ENCODE peak calls at places on chromosomes 7 and 10, in seven cellular contexts. One of them, this sample, is unnamed.

GRCh38 chr7:65798111-65799075 is 74.5 kb upstream of the VKORC1L1 start:
- DNase-seq in H9: no peak
- DNase-seq in IMR-90: peak; percentile 85
- DNase-seq in mesendoderm: peak; percentile 11
- DNase-seq in trophoblast cell: no peak
- DNase-seq in mesenchymal stem cell: peak; percentile 85
- DNase-seq in H1: no peak
- DNase-seq in this sample: no peak

GRCh38 chr10:97771055-97771811 is 566 bp downstream of the SFRP5 start:
- DNase-seq in H9: peak; percentile 67
- DNase-seq in IMR-90: peak; percentile 15
- DNase-seq in mesendoderm: peak; percentile 72
- DNase-seq in trophoblast cell: no peak
- DNase-seq in mesenchymal stem cell: peak; percentile 30
- DNase-seq in H1: peak; percentile 74
- DNase-seq in this sample: no peak

GRCh38 chr7:80131675-80132435 is 2.8 kb upstream of the GNAI1 start:
- DNase-seq in H9: no peak
- DNase-seq in IMR-90: no peak
- DNase-seq in mesendoderm: no peak
- DNase-seq in trophoblast cell: no peak
- DNase-seq in mesenchymal stem cell: no peak
- DNase-seq in H1: no peak
- DNase-seq in this sample: no peak

GRCh38 chr10:22475857-22476600 is 130.7 kb downstream of the SPAG6 start:
- DNase-seq in H9: peak; percentile 53
- DNase-seq in IMR-90: no peak
- DNase-seq in mesendoderm: peak; percentile 44
- DNase-seq in trophoblast cell: no peak
- DNase-seq in mesenchymal stem cell: peak; percentile 23
- DNase-seq in H1: peak; percentile 78
- DNase-seq in this sample: peak; percentile 48

GRCh38 chr10:123583639-123584418 is 82.3 kb upstream of the GPR26 start:
- DNase-seq in H9: peak; percentile 88
- DNase-seq in IMR-90: peak; percentile 21
- DNase-seq in mesendoderm: peak; percentile 89
- DNase-seq in trophoblast cell: peak; percentile 66
- DNase-seq in mesenchymal stem cell: peak; percentile 24
- DNase-seq in H1: peak; percentile 94
- DNase-seq in this sample: peak; percentile 65

GRCh38 chr7:43647314-43647691 is 64.4 kb downstream of the STK17A start:
- DNase-seq in H9: peak; percentile 81
- DNase-seq in IMR-90: peak; percentile 89
- DNase-seq in mesendoderm: peak; percentile 95
- DNase-seq in trophoblast cell: no peak
- DNase-seq in mesenchymal stem cell: peak; percentile 79
- DNase-seq in H1: no peak
- DNase-seq in this sample: peak; percentile 24

GRCh38 chr10:74900297-74900696 is 73.9 kb downstream of the KAT6B start:
- DNase-seq in H9: no peak
- DNase-seq in IMR-90: no peak
- DNase-seq in mesendoderm: no peak
- DNase-seq in trophoblast cell: no peak
- DNase-seq in mesenchymal stem cell: no peak
- DNase-seq in H1: no peak
- DNase-seq in this sample: no peak

GRCh38 chr7:155995183-155995612 is 182.9 kb upstream of the SHH start:
- DNase-seq in H9: peak; percentile 8
- DNase-seq in IMR-90: no peak
- DNase-seq in mesendoderm: no peak
- DNase-seq in trophoblast cell: no peak
- DNase-seq in mesenchymal stem cell: no peak
- DNase-seq in H1: no peak
- DNase-seq in this sample: no peak

GRCh38 chr10:71548494-71548846 is 151.8 kb downstream of the CDH23 start:
- DNase-seq in H9: no peak
- DNase-seq in IMR-90: peak; percentile 0
- DNase-seq in mesendoderm: peak; percentile 56
- DNase-seq in trophoblast cell: no peak
- DNase-seq in mesenchymal stem cell: peak; percentile 20
- DNase-seq in H1: peak; percentile 75
- DNase-seq in this sample: no peak

GRCh38 chr7:90613088-90613498 is 17.0 kb downstream of the CDK14 start:
- DNase-seq in H9: no peak
- DNase-seq in IMR-90: peak; percentile 43
- DNase-seq in mesendoderm: no peak
- DNase-seq in trophoblast cell: no peak
- DNase-seq in mesenchymal stem cell: peak; percentile 77
- DNase-seq in H1: no peak
- DNase-seq in this sample: no peak

GRCh38 chr7:48140001-48140681 is 31.1 kb upstream of the ABCA13 start:
- DNase-seq in H9: no peak
- DNase-seq in IMR-90: no peak
- DNase-seq in mesendoderm: no peak
- DNase-seq in trophoblast cell: peak; percentile 28
- DNase-seq in mesenchymal stem cell: peak; percentile 28
- DNase-seq in H1: no peak
- DNase-seq in this sample: no peak

GRCh38 chr7:157819517-157819807 is 482.7 kb downstream of the DNAJB6 start:
- DNase-seq in H9: no peak
- DNase-seq in IMR-90: no peak
- DNase-seq in mesendoderm: no peak
- DNase-seq in trophoblast cell: no peak
- DNase-seq in mesenchymal stem cell: no peak
- DNase-seq in H1: no peak
- DNase-seq in this sample: no peak

GRCh38 chr10:5723692-5724091 is 39.1 kb downstream of the TASOR2 start:
- DNase-seq in H9: no peak
- DNase-seq in IMR-90: no peak
- DNase-seq in mesendoderm: no peak
- DNase-seq in trophoblast cell: no peak
- DNase-seq in mesenchymal stem cell: no peak
- DNase-seq in H1: no peak
- DNase-seq in this sample: no peak

GRCh38 chr7:105013818-105014724 is at the start of gene KMT2E:
- DNase-seq in H9: peak; percentile 88
- DNase-seq in IMR-90: peak; percentile 77
- DNase-seq in mesendoderm: peak; percentile 92
- DNase-seq in trophoblast cell: peak; percentile 75
- DNase-seq in mesenchymal stem cell: peak; percentile 86
- DNase-seq in H1: peak; percentile 93
- DNase-seq in this sample: peak; percentile 86

GRCh38 chr10:71845410-71846406 is 5.3 kb downstream of the PSAP start:
- DNase-seq in H9: no peak
- DNase-seq in IMR-90: peak; percentile 49
- DNase-seq in mesendoderm: no peak
- DNase-seq in trophoblast cell: no peak
- DNase-seq in mesenchymal stem cell: no peak
- DNase-seq in H1: no peak
- DNase-seq in this sample: no peak

GRCh38 chr7:80902716-80903308 is 16.0 kb downstream of the SEMA3C start:
- DNase-seq in H9: no peak
- DNase-seq in IMR-90: no peak
- DNase-seq in mesendoderm: no peak
- DNase-seq in trophoblast cell: no peak
- DNase-seq in mesenchymal stem cell: no peak
- DNase-seq in H1: no peak
- DNase-seq in this sample: no peak

GRCh38 chr7:24733414-24734060 is 23.7 kb downstream of the GSDME start:
- DNase-seq in H9: no peak
- DNase-seq in IMR-90: no peak
- DNase-seq in mesendoderm: no peak
- DNase-seq in trophoblast cell: peak; percentile 80
- DNase-seq in mesenchymal stem cell: no peak
- DNase-seq in H1: no peak
- DNase-seq in this sample: no peak

GRCh38 chr7:22295402-22296264 is 61.3 kb downstream of the RAPGEF5 start:
- DNase-seq in H9: no peak
- DNase-seq in IMR-90: no peak
- DNase-seq in mesendoderm: peak; percentile 52
- DNase-seq in trophoblast cell: no peak
- DNase-seq in mesenchymal stem cell: no peak
- DNase-seq in H1: no peak
- DNase-seq in this sample: no peak

GRCh38 chr7:108459922-108460551 is 3.8 kb upstream of the NRCAM start:
- DNase-seq in H9: no peak
- DNase-seq in IMR-90: no peak
- DNase-seq in mesendoderm: peak; percentile 51
- DNase-seq in trophoblast cell: no peak
- DNase-seq in mesenchymal stem cell: peak; percentile 21
- DNase-seq in H1: no peak
- DNase-seq in this sample: no peak

GRCh38 chr10:111243126-111243525 is 166.3 kb downstream of the ADRA2A start:
- DNase-seq in H9: no peak
- DNase-seq in IMR-90: no peak
- DNase-seq in mesendoderm: no peak
- DNase-seq in trophoblast cell: no peak
- DNase-seq in mesenchymal stem cell: no peak
- DNase-seq in H1: no peak
- DNase-seq in this sample: no peak

GRCh38 chr10:72027498-72027897 is 60.9 kb downstream of the SPOCK2 start:
- DNase-seq in H9: no peak
- DNase-seq in IMR-90: peak; percentile 64
- DNase-seq in mesendoderm: no peak
- DNase-seq in trophoblast cell: peak; percentile 74
- DNase-seq in mesenchymal stem cell: peak; percentile 20
- DNase-seq in H1: no peak
- DNase-seq in this sample: no peak

GRCh38 chr10:29555746-29556481 is 78.9 kb downstream of the SVIL start:
- DNase-seq in H9: no peak
- DNase-seq in IMR-90: peak; percentile 85
- DNase-seq in mesendoderm: peak; percentile 33
- DNase-seq in trophoblast cell: peak; percentile 22
- DNase-seq in mesenchymal stem cell: peak; percentile 78
- DNase-seq in H1: no peak
- DNase-seq in this sample: no peak

GRCh38 chr7:124318716-124319115 is 285.8 kb upstream of the TMEM229A start:
- DNase-seq in H9: no peak
- DNase-seq in IMR-90: peak; percentile 29
- DNase-seq in mesendoderm: no peak
- DNase-seq in trophoblast cell: no peak
- DNase-seq in mesenchymal stem cell: no peak
- DNase-seq in H1: no peak
- DNase-seq in this sample: no peak

GRCh38 chr10:19333631-19334030 is 285.0 kb downstream of the MALRD1 start:
- DNase-seq in H9: no peak
- DNase-seq in IMR-90: no peak
- DNase-seq in mesendoderm: no peak
- DNase-seq in trophoblast cell: no peak
- DNase-seq in mesenchymal stem cell: no peak
- DNase-seq in H1: no peak
- DNase-seq in this sample: no peak

GRCh38 chr10:132131581-132132250 is 55.0 kb upstream of the DPYSL4 start:
- DNase-seq in H9: no peak
- DNase-seq in IMR-90: no peak
- DNase-seq in mesendoderm: no peak
- DNase-seq in trophoblast cell: no peak
- DNase-seq in mesenchymal stem cell: no peak
- DNase-seq in H1: no peak
- DNase-seq in this sample: no peak

GRCh38 chr7:94182721-94183120 is 178.6 kb upstream of the BET1 start:
- DNase-seq in H9: no peak
- DNase-seq in IMR-90: no peak
- DNase-seq in mesendoderm: no peak
- DNase-seq in trophoblast cell: peak; percentile 10
- DNase-seq in mesenchymal stem cell: peak; percentile 58
- DNase-seq in H1: no peak
- DNase-seq in this sample: no peak

GRCh38 chr10:11742009-11742778 is at the start of gene ECHDC3:
- DNase-seq in H9: peak; percentile 68
- DNase-seq in IMR-90: no peak
- DNase-seq in mesendoderm: peak; percentile 72
- DNase-seq in trophoblast cell: peak; percentile 23
- DNase-seq in mesenchymal stem cell: peak; percentile 7
- DNase-seq in H1: peak; percentile 84
- DNase-seq in this sample: peak; percentile 26

GRCh38 chr10:62075912-62076311 is 174.4 kb downstream of the ARID5B start:
- DNase-seq in H9: no peak
- DNase-seq in IMR-90: no peak
- DNase-seq in mesendoderm: no peak
- DNase-seq in trophoblast cell: no peak
- DNase-seq in mesenchymal stem cell: no peak
- DNase-seq in H1: no peak
- DNase-seq in this sample: no peak

GRCh38 chr10:61642692-61643091 is 20.0 kb upstream of the CABCOCO1 start:
- DNase-seq in H9: no peak
- DNase-seq in IMR-90: peak; percentile 82
- DNase-seq in mesendoderm: no peak
- DNase-seq in trophoblast cell: no peak
- DNase-seq in mesenchymal stem cell: no peak
- DNase-seq in H1: no peak
- DNase-seq in this sample: no peak

GRCh38 chr10:65024886-65025285 is 1503.7 kb downstream of the REEP3 start:
- DNase-seq in H9: no peak
- DNase-seq in IMR-90: no peak
- DNase-seq in mesendoderm: no peak
- DNase-seq in trophoblast cell: no peak
- DNase-seq in mesenchymal stem cell: no peak
- DNase-seq in H1: no peak
- DNase-seq in this sample: no peak
- H3K4ac ChIP-seq in H9: no peak overlapping the region
- H3K4ac ChIP-seq in IMR-90: no peak overlapping the region
- H3K4ac ChIP-seq in mesendoderm: no peak overlapping the region
- H3K4ac ChIP-seq in trophoblast cell: no peak overlapping the region
- H3K4ac ChIP-seq in mesenchymal stem cell: no peak overlapping the region
- H3K4ac ChIP-seq in H1: no peak overlapping the region
- H3K4ac ChIP-seq in this sample: no peak overlapping the region

GRCh38 chr7:139091677-139091996 is 17.9 kb downstream of the ZC3HAV1 start:
- DNase-seq in H9: no peak
- DNase-seq in IMR-90: no peak
- DNase-seq in mesendoderm: peak; percentile 37
- DNase-seq in trophoblast cell: no peak
- DNase-seq in mesenchymal stem cell: no peak
- DNase-seq in H1: no peak
- DNase-seq in this sample: no peak
- H3K4ac ChIP-seq in H9: no peak overlapping the region
- H3K4ac ChIP-seq in IMR-90: no peak overlapping the region
- H3K4ac ChIP-seq in mesendoderm: peak overlapping the region; percentile 98
- H3K4ac ChIP-seq in trophoblast cell: no peak overlapping the region
- H3K4ac ChIP-seq in mesenchymal stem cell: no peak overlapping the region
- H3K4ac ChIP-seq in H1: no peak overlapping the region
- H3K4ac ChIP-seq in this sample: no peak overlapping the region

GRCh38 chr10:48697821-48698764 is 13.4 kb downstream of the WDFY4 start:
- DNase-seq in H9: no peak
- DNase-seq in IMR-90: no peak
- DNase-seq in mesendoderm: no peak
- DNase-seq in trophoblast cell: no peak
- DNase-seq in mesenchymal stem cell: no peak
- DNase-seq in H1: peak; percentile 28
- DNase-seq in this sample: no peak
- H3K4ac ChIP-seq in H9: no peak overlapping the region
- H3K4ac ChIP-seq in IMR-90: no peak overlapping the region
- H3K4ac ChIP-seq in mesendoderm: no peak overlapping the region
- H3K4ac ChIP-seq in trophoblast cell: no peak overlapping the region
- H3K4ac ChIP-seq in mesenchymal stem cell: no peak overlapping the region
- H3K4ac ChIP-seq in H1: no peak overlapping the region
- H3K4ac ChIP-seq in this sample: no peak overlapping the region

DNA sequence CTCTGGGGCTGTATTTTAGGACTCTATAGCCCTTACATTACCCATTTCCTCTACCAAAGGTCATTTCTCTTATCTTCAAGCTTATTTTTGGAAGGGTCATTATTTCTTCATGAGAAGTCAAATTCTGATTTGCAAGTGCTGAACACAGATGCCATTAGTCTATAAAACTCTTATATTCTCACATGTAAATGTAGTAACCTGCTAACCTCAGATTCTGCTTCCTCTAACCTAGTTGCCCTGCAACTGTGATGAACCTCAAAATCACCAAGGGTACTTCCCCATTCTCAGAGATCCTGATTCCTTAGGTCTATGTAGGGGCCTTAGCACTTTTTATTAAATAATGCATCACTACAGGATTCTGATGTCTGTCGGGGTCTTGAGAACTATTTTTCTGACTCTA is 6.3 kb downstream of the FAS start:
- DNase-seq in H9: no peak
- DNase-seq in IMR-90: no peak
- DNase-seq in mesendoderm: no peak
- DNase-seq in trophoblast cell: no peak
- DNase-seq in mesenchymal stem cell: no peak
- DNase-seq in H1: no peak
- DNase-seq in this sample: no peak
- H3K4ac ChIP-seq in H9: no peak overlapping the region
- H3K4ac ChIP-seq in IMR-90: no peak overlapping the region
- H3K4ac ChIP-seq in mesendoderm: no peak overlapping the region
- H3K4ac ChIP-seq in trophoblast cell: no peak overlapping the region
- H3K4ac ChIP-seq in mesenchymal stem cell: no peak overlapping the region
- H3K4ac ChIP-seq in H1: no peak overlapping the region
- H3K4ac ChIP-seq in this sample: no peak overlapping the region

This sample was measured in neuronal stem cell.